ENCODE peak calls at places on chromosomes 7 and 10, in ten cellular contexts. One of them, this sample, is unnamed.

GRCh38 chr7:88638583-88638982 is 120.9 kb upstream of the ZNF804B start:
- DNase-seq in activated T-helper 1 cell treated with Interleukin-2 at 50 U/mL for 16 hours: no peak
- DNase-seq in activated CD4-positive, alpha-beta T cell treated with anti-CD3 and anti-CD28 coated beads, Interleukin-2, amount 50 U/mL, for 4 hours: no peak
- DNase-seq in right lobe of liver: no peak
- DNase-seq in NCI-H460: no peak
- DNase-seq in T-helper 9 cell: no peak
- DNase-seq in NCI-H2107: no peak
- DNase-seq in A172: no peak
- DNase-seq in GM13976: no peak
- DNase-seq in NCI-H1436: no peak
- DNase-seq in this sample: no peak

GRCh38 chr10:8967004-8967530 is 912.6 kb downstream of the GATA3 start:
- DNase-seq in activated T-helper 1 cell treated with Interleukin-2 at 50 U/mL for 16 hours: no peak
- DNase-seq in activated CD4-positive, alpha-beta T cell treated with anti-CD3 and anti-CD28 coated beads, Interleukin-2, amount 50 U/mL, for 4 hours: no peak
- DNase-seq in right lobe of liver: no peak
- DNase-seq in NCI-H460: no peak
- DNase-seq in T-helper 9 cell: no peak
- DNase-seq in NCI-H2107: no peak
- DNase-seq in A172: no peak
- DNase-seq in GM13976: no peak
- DNase-seq in NCI-H1436: no peak
- DNase-seq in this sample: no peak

GRCh38 chr10:4344544-4344994 is 481.4 kb upstream of the AKR1E2 start:
- DNase-seq in activated T-helper 1 cell treated with Interleukin-2 at 50 U/mL for 16 hours: no peak
- DNase-seq in activated CD4-positive, alpha-beta T cell treated with anti-CD3 and anti-CD28 coated beads, Interleukin-2, amount 50 U/mL, for 4 hours: peak
- DNase-seq in right lobe of liver: no peak
- DNase-seq in NCI-H460: peak
- DNase-seq in T-helper 9 cell: no peak
- DNase-seq in NCI-H2107: no peak
- DNase-seq in A172: peak
- DNase-seq in GM13976: no peak
- DNase-seq in NCI-H1436: no peak
- DNase-seq in this sample: peak

GRCh38 chr10:117663750-117664149 is 121.2 kb downstream of the EMX2 start:
- DNase-seq in activated T-helper 1 cell treated with Interleukin-2 at 50 U/mL for 16 hours: no peak
- DNase-seq in activated CD4-positive, alpha-beta T cell treated with anti-CD3 and anti-CD28 coated beads, Interleukin-2, amount 50 U/mL, for 4 hours: no peak
- DNase-seq in right lobe of liver: no peak
- DNase-seq in NCI-H460: peak
- DNase-seq in T-helper 9 cell: no peak
- DNase-seq in NCI-H2107: no peak
- DNase-seq in A172: peak
- DNase-seq in GM13976: peak
- DNase-seq in NCI-H1436: no peak
- DNase-seq in this sample: no peak

GRCh38 chr7:128697301-128697905 is 25.3 kb downstream of the GARIN1A start:
- DNase-seq in activated T-helper 1 cell treated with Interleukin-2 at 50 U/mL for 16 hours: peak
- DNase-seq in activated CD4-positive, alpha-beta T cell treated with anti-CD3 and anti-CD28 coated beads, Interleukin-2, amount 50 U/mL, for 4 hours: no peak
- DNase-seq in right lobe of liver: no peak
- DNase-seq in NCI-H460: peak
- DNase-seq in T-helper 9 cell: peak
- DNase-seq in NCI-H2107: no peak
- DNase-seq in A172: no peak
- DNase-seq in GM13976: peak
- DNase-seq in NCI-H1436: no peak
- DNase-seq in this sample: peak

GRCh38 chr7:29917583-29917982 is 72.0 kb downstream of the SCRN1 start:
- DNase-seq in activated T-helper 1 cell treated with Interleukin-2 at 50 U/mL for 16 hours: no peak
- DNase-seq in activated CD4-positive, alpha-beta T cell treated with anti-CD3 and anti-CD28 coated beads, Interleukin-2, amount 50 U/mL, for 4 hours: no peak
- DNase-seq in right lobe of liver: no peak
- DNase-seq in NCI-H460: no peak
- DNase-seq in T-helper 9 cell: no peak
- DNase-seq in NCI-H2107: peak
- DNase-seq in A172: no peak
- DNase-seq in GM13976: no peak
- DNase-seq in NCI-H1436: no peak
- DNase-seq in this sample: no peak

GRCh38 chr10:116771101-116771705 is 28.8 kb upstream of the HSPA12A start:
- DNase-seq in activated T-helper 1 cell treated with Interleukin-2 at 50 U/mL for 16 hours: no peak
- DNase-seq in activated CD4-positive, alpha-beta T cell treated with anti-CD3 and anti-CD28 coated beads, Interleukin-2, amount 50 U/mL, for 4 hours: no peak
- DNase-seq in right lobe of liver: peak
- DNase-seq in NCI-H460: no peak
- DNase-seq in T-helper 9 cell: no peak
- DNase-seq in NCI-H2107: no peak
- DNase-seq in A172: peak
- DNase-seq in GM13976: no peak
- DNase-seq in NCI-H1436: no peak
- DNase-seq in this sample: no peak

GRCh38 chr10:75718996-75719395 is 287.6 kb downstream of the LRMDA start:
- DNase-seq in activated T-helper 1 cell treated with Interleukin-2 at 50 U/mL for 16 hours: no peak
- DNase-seq in activated CD4-positive, alpha-beta T cell treated with anti-CD3 and anti-CD28 coated beads, Interleukin-2, amount 50 U/mL, for 4 hours: no peak
- DNase-seq in right lobe of liver: no peak
- DNase-seq in NCI-H460: no peak
- DNase-seq in T-helper 9 cell: no peak
- DNase-seq in NCI-H2107: no peak
- DNase-seq in A172: no peak
- DNase-seq in GM13976: no peak
- DNase-seq in NCI-H1436: peak
- DNase-seq in this sample: no peak

GRCh38 chr7:137681657-137682562 is 164.9 kb downstream of the DGKI start:
- DNase-seq in activated T-helper 1 cell treated with Interleukin-2 at 50 U/mL for 16 hours: no peak
- DNase-seq in activated CD4-positive, alpha-beta T cell treated with anti-CD3 and anti-CD28 coated beads, Interleukin-2, amount 50 U/mL, for 4 hours: no peak
- DNase-seq in right lobe of liver: no peak
- DNase-seq in NCI-H460: no peak
- DNase-seq in T-helper 9 cell: no peak
- DNase-seq in NCI-H2107: no peak
- DNase-seq in A172: peak
- DNase-seq in GM13976: no peak
- DNase-seq in NCI-H1436: no peak
- DNase-seq in this sample: no peak

GRCh38 chr10:132145002-132145401 is 41.7 kb upstream of the DPYSL4 start:
- DNase-seq in activated T-helper 1 cell treated with Interleukin-2 at 50 U/mL for 16 hours: no peak
- DNase-seq in activated CD4-positive, alpha-beta T cell treated with anti-CD3 and anti-CD28 coated beads, Interleukin-2, amount 50 U/mL, for 4 hours: no peak
- DNase-seq in right lobe of liver: no peak
- DNase-seq in NCI-H460: no peak
- DNase-seq in T-helper 9 cell: no peak
- DNase-seq in NCI-H2107: no peak
- DNase-seq in A172: no peak
- DNase-seq in GM13976: no peak
- DNase-seq in NCI-H1436: no peak
- DNase-seq in this sample: peak

GRCh38 chr10:86851329-86852207 is 95.1 kb downstream of the BMPR1A start:
- DNase-seq in activated T-helper 1 cell treated with Interleukin-2 at 50 U/mL for 16 hours: no peak
- DNase-seq in activated CD4-positive, alpha-beta T cell treated with anti-CD3 and anti-CD28 coated beads, Interleukin-2, amount 50 U/mL, for 4 hours: no peak
- DNase-seq in right lobe of liver: no peak
- DNase-seq in NCI-H460: no peak
- DNase-seq in T-helper 9 cell: no peak
- DNase-seq in NCI-H2107: no peak
- DNase-seq in A172: no peak
- DNase-seq in GM13976: no peak
- DNase-seq in NCI-H1436: no peak
- DNase-seq in this sample: no peak

GRCh38 chr7:95686109-95686508 is 86.2 kb upstream of the DYNC1I1 start:
- DNase-seq in activated T-helper 1 cell treated with Interleukin-2 at 50 U/mL for 16 hours: no peak
- DNase-seq in activated CD4-positive, alpha-beta T cell treated with anti-CD3 and anti-CD28 coated beads, Interleukin-2, amount 50 U/mL, for 4 hours: no peak
- DNase-seq in right lobe of liver: peak
- DNase-seq in NCI-H460: peak
- DNase-seq in T-helper 9 cell: no peak
- DNase-seq in NCI-H2107: peak
- DNase-seq in A172: peak
- DNase-seq in GM13976: no peak
- DNase-seq in NCI-H1436: peak
- DNase-seq in this sample: peak

GRCh38 chr7:118872568-118872967 is 648.1 kb downstream of the ANKRD7 start:
- DNase-seq in activated T-helper 1 cell treated with Interleukin-2 at 50 U/mL for 16 hours: no peak
- DNase-seq in activated CD4-positive, alpha-beta T cell treated with anti-CD3 and anti-CD28 coated beads, Interleukin-2, amount 50 U/mL, for 4 hours: no peak
- DNase-seq in right lobe of liver: no peak
- DNase-seq in NCI-H460: no peak
- DNase-seq in T-helper 9 cell: no peak
- DNase-seq in NCI-H2107: no peak
- DNase-seq in A172: peak
- DNase-seq in GM13976: no peak
- DNase-seq in NCI-H1436: no peak
- DNase-seq in this sample: no peak

GRCh38 chr7:8605227-8605626 is 171.8 kb downstream of the NXPH1 start:
- DNase-seq in activated T-helper 1 cell treated with Interleukin-2 at 50 U/mL for 16 hours: no peak
- DNase-seq in activated CD4-positive, alpha-beta T cell treated with anti-CD3 and anti-CD28 coated beads, Interleukin-2, amount 50 U/mL, for 4 hours: no peak
- DNase-seq in right lobe of liver: no peak
- DNase-seq in NCI-H460: no peak
- DNase-seq in T-helper 9 cell: no peak
- DNase-seq in NCI-H2107: no peak
- DNase-seq in A172: no peak
- DNase-seq in GM13976: no peak
- DNase-seq in NCI-H1436: peak
- DNase-seq in this sample: no peak

GRCh38 chr10:66627156-66627555 is 298.7 kb upstream of the LRRTM3 start:
- DNase-seq in activated T-helper 1 cell treated with Interleukin-2 at 50 U/mL for 16 hours: no peak
- DNase-seq in activated CD4-positive, alpha-beta T cell treated with anti-CD3 and anti-CD28 coated beads, Interleukin-2, amount 50 U/mL, for 4 hours: no peak
- DNase-seq in right lobe of liver: no peak
- DNase-seq in NCI-H460: peak
- DNase-seq in T-helper 9 cell: no peak
- DNase-seq in NCI-H2107: no peak
- DNase-seq in A172: peak
- DNase-seq in GM13976: peak
- DNase-seq in NCI-H1436: no peak
- DNase-seq in this sample: no peak